ENCODE peak calls at places on chromosomes 11 and 22, in six cellular contexts. U is K562, M is sigmoid colon, V is prostate gland, Q is stomach, T is SK-N-SH. S is an unnamed sample.

GRCh38 chr11:94046796-94047195 is 25.6 kb downstream of the HEPHL1 start:
- DNase-seq in V (no peak), T (no peak), U (no peak), M (no peak), Q (no peak), S (no peak)

GRCh38 chr22:24233816-24234215 is 11.1 kb downstream of the GGT5 start:
- DNase-seq in M (no peak), T (peak; percentile 11), Q (no peak), U (no peak), V (no peak), S (no peak)

GRCh38 chr11:9089061-9089460 is 2.3 kb downstream of the SCUBE2 start:
- DNase-seq in V (peak; percentile 86), T (no peak), U (no peak), M (no peak), Q (no peak), S (no peak)

GRCh38 chr11:134126197-134126822 is 57.4 kb downstream of the JAM3 start:
- DNase-seq in Q (no peak), T (peak; percentile 50), U (no peak), V (no peak), M (no peak), S (peak; percentile 28)

GRCh38 chr11:62120466-62120865 is 3.3 kb upstream of the INCENP start:
- DNase-seq in M (no peak), T (no peak), U (no peak), Q (no peak), V (no peak), S (no peak)

GRCh38 chr11:86941077-86941870 is 13.9 kb downstream of the FZD4 start:
- DNase-seq in T (no peak), U (no peak), M (no peak), V (no peak), Q (no peak), S (no peak)

GRCh38 chr11:64694026-64694755 is 28.8 kb downstream of the NRXN2 start:
- DNase-seq in M (no peak), U (no peak), T (peak; percentile 48), Q (no peak), V (no peak), S (no peak)

GRCh38 chr22:48746789-48747425 is 1080.8 kb downstream of the BRD1 start:
- DNase-seq in M (peak; percentile 38), U (no peak), T (no peak), V (peak; percentile 2), Q (peak; percentile 14), S (no peak)

GRCh38 chr22:43136255-43136654 is 6.9 kb downstream of the MCAT start:
- DNase-seq in Q (peak; percentile 58), T (peak; percentile 80), M (no peak), V (no peak), U (peak; percentile 35), S (peak; percentile 74)

GRCh38 chr11:14422052-14422813 is 63.2 kb upstream of the RRAS2 start:
- DNase-seq in V (peak; percentile 22), M (peak; percentile 94), U (peak; percentile 59), Q (peak; percentile 57), T (peak; percentile 69), S (peak; percentile 91)

GRCh38 chr22:18065256-18065655 is 12.5 kb upstream of the PEX26 start:
- DNase-seq in U (no peak), T (no peak), M (no peak), Q (no peak), V (no peak), S (peak; percentile 43)

GRCh38 chr11:65786786-65787636 is at the start of gene OVOL1:
- DNase-seq in M (no peak), T (peak; percentile 64), U (no peak), V (peak; percentile 91), Q (peak; percentile 88), S (peak; percentile 87)

GRCh38 chr11:103798029-103798428 is 238.4 kb upstream of the DDI1 start:
- DNase-seq in T (no peak), M (no peak), V (no peak), U (no peak), Q (no peak), S (no peak)

GRCh38 chr11:49208006-49208721 is at the start of gene FOLH1:
- DNase-seq in U (peak; percentile 2), Q (no peak), M (peak; percentile 63), T (peak; percentile 15), V (peak; percentile 19), S (peak; percentile 74)

GRCh38 chr11:117072517-117073218 is 25.6 kb downstream of the SIK3 start:
- DNase-seq in T (no peak), M (no peak), Q (no peak), V (no peak), U (peak; percentile 56), S (no peak)

GRCh38 chr22:46803031-46803880 is 40.8 kb downstream of the TBC1D22A start:
- DNase-seq in T (peak; percentile 80), M (peak; percentile 68), Q (peak; percentile 72), U (peak; percentile 77), V (no peak), S (peak; percentile 83)

GRCh38 chr11:87037450-87038234 is at the start of gene TMEM135:
- DNase-seq in V (peak; percentile 86), M (peak; percentile 97), T (peak; percentile 98), Q (peak; percentile 95), U (peak; percentile 97), S (peak; percentile 99)

GRCh38 chr22:33124471-33124870 is 66.3 kb upstream of the SYN3 start:
- DNase-seq in U (no peak), T (no peak), Q (no peak), V (no peak), M (no peak), S (no peak)

GRCh38 chr11:38038777-38039176 is 1440.7 kb upstream of the RAG2 start:
- DNase-seq in M (no peak), Q (no peak), U (no peak), T (no peak), V (no peak), S (no peak)

GRCh38 chr22:40499187-40499753 is 128.9 kb downstream of the SGSM3 start:
- DNase-seq in T (peak; percentile 14), M (no peak), U (peak; percentile 33), Q (peak; percentile 37), V (no peak), S (no peak)

GRCh38 chr11:43694477-43694876 is 13.9 kb downstream of the HSD17B12 start:
- DNase-seq in T (no peak), V (no peak), U (no peak), Q (no peak), M (no peak), S (no peak)

GRCh38 chr11:92531051-92531747 is 306.6 kb downstream of the FAT3 start:
- DNase-seq in Q (no peak), T (no peak), U (no peak), V (no peak), M (no peak), S (no peak)

GRCh38 chr11:71326328-71326940 is 74.1 kb upstream of the SHANK2 start:
- DNase-seq in V (no peak), Q (no peak), T (no peak), M (peak; percentile 48), U (no peak), S (no peak)
- TF ChIP-seq POLR2AphosphoS5 in V (no peak), Q (no peak), T (no peak), M (no peak), U (no peak), S (no peak)

DNA sequence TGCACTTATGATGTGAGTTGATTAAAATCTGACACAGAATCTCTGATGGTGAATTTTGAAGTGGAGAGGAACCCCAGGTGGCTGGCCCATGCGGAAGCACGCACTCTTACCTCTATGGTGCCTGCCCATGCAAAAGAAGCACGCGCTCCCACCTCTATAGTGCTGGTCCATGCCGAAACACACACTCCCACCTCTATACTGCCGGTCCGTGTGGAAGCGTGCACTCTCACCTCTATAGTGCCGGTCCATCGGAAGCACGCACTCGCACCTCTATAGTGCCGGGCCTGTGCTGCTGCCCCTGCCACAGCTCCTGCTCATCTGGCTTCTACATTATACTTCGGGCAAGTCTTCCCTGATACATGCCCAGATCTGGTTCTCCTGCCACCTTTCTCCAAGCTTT is 36.8 kb upstream of the SLC25A1 start:
- DNase-seq in V (no peak), M (no peak), T (no peak), Q (no peak), U (no peak), S (no peak)
- TF ChIP-seq POLR2AphosphoS5 in V (no peak), M (no peak), T (no peak), Q (no peak), U (no peak), S (no peak)

GRCh38 chr11:72070486-72070885 is 9.9 kb downstream of the NUMA1 start:
- DNase-seq in V (no peak), T (no peak), M (no peak), Q (no peak), U (no peak), S (no peak)

GRCh38 chr11:72072348-72072747 is 8.0 kb downstream of the NUMA1 start:
- DNase-seq in M (no peak), V (peak; percentile 43), T (no peak), U (no peak), Q (no peak), S (peak; percentile 12)

GRCh38 chr11:72069200-72069599 is 11.1 kb downstream of the NUMA1 start:
- DNase-seq in M (no peak), Q (no peak), V (no peak), T (no peak), U (no peak), S (no peak)

GRCh38 chr11:72067676-72068075 is 12.7 kb downstream of the NUMA1 start:
- DNase-seq in T (no peak), Q (no peak), V (no peak), M (no peak), U (no peak), S (no peak)

GRCh38 chr11:72069787-72070251 is 10.5 kb downstream of the NUMA1 start:
- DNase-seq in V (peak; percentile 54), M (peak; percentile 89), U (no peak), Q (peak; percentile 78), T (no peak), S (peak; percentile 15)
- TF ChIP-seq POLR2AphosphoS5 in V (peak; percentile 52), M (peak; percentile 64), U (no peak), Q (no peak), T (peak; percentile 43), S (no peak)

GRCh38 chr11:128494418-128495332 is 92.7 kb downstream of the ETS1 start:
- DNase-seq in M (no peak), U (no peak), T (no peak), Q (no peak), V (no peak), S (no peak)

GRCh38 chr11:128493570-128493965 is 93.8 kb downstream of the ETS1 start:
- DNase-seq in V (no peak), T (no peak), M (no peak), Q (no peak), U (no peak), S (no peak)

GRCh38 chr11:128491195-128491936 is 96.0 kb downstream of the ETS1 start:
- DNase-seq in Q (no peak), U (no peak), T (no peak), M (no peak), V (no peak), S (no peak)

GRCh38 chr11:128492461-128492860 is 94.9 kb downstream of the ETS1 start:
- DNase-seq in T (no peak), Q (no peak), U (no peak), M (no peak), V (no peak), S (no peak)

DNA sequence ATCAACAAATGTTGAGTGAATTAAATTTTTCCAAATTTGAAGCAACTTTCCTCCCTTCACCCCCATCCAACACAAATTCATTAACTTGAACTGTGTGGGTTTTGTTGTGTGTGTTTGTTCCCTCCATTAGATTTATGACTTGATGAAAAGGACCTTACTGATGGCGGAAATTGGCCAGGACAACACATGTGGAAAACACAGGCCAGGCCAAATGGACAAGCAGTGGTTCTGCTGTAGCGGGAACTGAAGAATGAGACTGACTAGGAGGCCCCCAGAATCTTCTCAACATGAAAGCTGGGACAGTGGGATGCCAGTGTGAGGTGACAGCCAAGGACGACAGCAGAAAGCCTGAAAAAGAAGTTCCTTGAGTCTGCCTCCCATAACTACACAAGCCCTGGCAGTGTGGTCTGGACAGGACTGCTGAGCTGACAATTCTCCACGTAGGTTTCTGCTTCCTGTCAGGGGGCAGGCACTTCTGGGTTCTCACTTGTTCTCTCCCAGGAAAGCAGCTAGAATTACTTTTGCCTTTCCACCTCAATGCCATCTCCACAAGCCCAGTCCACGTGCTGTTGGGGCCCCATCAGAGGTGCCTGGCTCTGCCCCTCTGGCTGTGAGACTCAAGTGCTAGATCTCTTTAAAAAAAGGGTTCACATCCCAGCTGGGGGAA is 94.3 kb downstream of the ETS1 start:
- DNase-seq in U (no peak), M (no peak), T (no peak), V (no peak), Q (no peak), S (no peak)
- TF ChIP-seq POLR2AphosphoS5 in U (no peak), M (no peak), T (no peak), V (no peak), Q (no peak), S (no peak)